ENCODE peak calls at places on chromosomes 7 and 10, in seven cellular contexts. Z is cardiac muscle cell, Y is A549, X is AG09309, G is bronchial epithelial cell, J is H1, F is upper lobe of right lung. I is an unnamed sample.

GRCh38 chr7:103121641-103122040 is 27.3 kb downstream of the NAPEPLD start:
- DNase-seq in Z (no peak), Y (no peak), G (no peak), J (no peak), F (no peak), X (no peak), I (no peak)

GRCh38 chr7:106367018-106367420 is 82.2 kb upstream of the NAMPT start:
- DNase-seq in X (no peak), Y (no peak), J (no peak), F (no peak), Z (peak), G (peak), I (no peak)

GRCh38 chr10:21364196-21365114 is 161.0 kb downstream of the SKIDA1 start:
- DNase-seq in X (peak), F (no peak), Z (peak), G (peak), Y (peak), J (peak), I (peak)

GRCh38 chr7:127822822-127823508 is 171.0 kb downstream of the SND1 start:
- DNase-seq in Z (no peak), G (peak), J (no peak), Y (no peak), F (no peak), X (no peak), I (no peak)

GRCh38 chr10:64463406-64463805 is 942.2 kb downstream of the REEP3 start:
- DNase-seq in J (no peak), F (no peak), X (no peak), Y (no peak), G (peak), Z (no peak), I (no peak)

GRCh38 chr7:975702-976473 is 539 bp upstream of the COX19 start:
- DNase-seq in Z (no peak), X (no peak), G (no peak), F (peak), J (no peak), Y (no peak), I (no peak)

GRCh38 chr7:134834689-134835462 is 55.4 kb downstream of the CALD1 start:
- DNase-seq in F (no peak), X (no peak), Y (peak), G (no peak), J (no peak), Z (peak), I (peak)

GRCh38 chr10:110363572-110364411 is 59.1 kb upstream of the SMNDC1 start:
- DNase-seq in F (no peak), Z (no peak), Y (no peak), X (no peak), G (no peak), J (no peak), I (no peak)

GRCh38 chr10:4780782-4781181 is 45.2 kb upstream of the AKR1E2 start:
- DNase-seq in Z (peak), J (no peak), Y (no peak), F (no peak), X (no peak), G (peak), I (peak)

GRCh38 chr10:112980908-112981307 is 30.9 kb downstream of the TCF7L2 start:
- DNase-seq in Y (no peak), J (no peak), X (no peak), G (no peak), Z (no peak), F (no peak), I (no peak)

GRCh38 chr7:75696263-75697037 is 42.3 kb downstream of the HIP1 start:
- DNase-seq in X (no peak), Z (no peak), Y (no peak), J (no peak), F (peak), G (no peak), I (no peak)

GRCh38 chr10:99630439-99630838 is 10.2 kb upstream of the SLC25A28 start:
- DNase-seq in G (peak), Z (peak), F (no peak), J (no peak), Y (peak), X (peak), I (no peak)

GRCh38 chr7:154504938-154505337 is 452.7 kb downstream of the DPP6 start:
- DNase-seq in Z (no peak), X (no peak), Y (no peak), J (no peak), G (no peak), F (no peak), I (no peak)

GRCh38 chr7:136179154-136179553 is 202.0 kb upstream of the MTPN start:
- DNase-seq in Z (no peak), G (no peak), X (no peak), F (no peak), Y (no peak), J (no peak), I (no peak)

GRCh38 chr10:24851595-24851994 is 100.8 kb downstream of the PRTFDC1 start:
- DNase-seq in F (no peak), Y (no peak), G (peak), X (no peak), J (no peak), Z (peak), I (no peak)

GRCh38 chr10:59557642-59558041 is 152.0 kb downstream of the SLC16A9 start:
- DNase-seq in X (no peak), G (no peak), F (no peak), J (no peak), Y (no peak), Z (peak), I (peak)

GRCh38 chr10:113530476-113530875 is 22.4 kb upstream of the HABP2 start:
- DNase-seq in Y (no peak), Z (no peak), F (no peak), J (no peak), X (no peak), G (no peak), I (no peak)

GRCh38 chr10:89392974-89393373 is 551 bp downstream of the IFIT1 start:
- DNase-seq in X (peak), J (no peak), F (no peak), Z (peak), Y (peak), G (peak), I (no peak)

GRCh38 chr7:117241088-117241487 is 81.8 kb downstream of the WNT2 start:
- DNase-seq in Z (no peak), F (no peak), G (no peak), X (no peak), Y (no peak), J (no peak), I (no peak)

GRCh38 chr10:126705951-126706565 is 35.6 kb upstream of the C10orf90 start:
- DNase-seq in J (no peak), Z (no peak), X (no peak), G (no peak), Y (no peak), F (no peak), I (no peak)

GRCh38 chr7:55104123-55104522 is 85.3 kb downstream of the EGFR start:
- DNase-seq in F (no peak), G (no peak), X (no peak), Y (no peak), Z (no peak), J (no peak), I (no peak)

GRCh38 chr7:55100172-55100961 is 81.5 kb downstream of the EGFR start:
- DNase-seq in Y (no peak), X (no peak), Z (no peak), G (no peak), F (peak), J (no peak), I (no peak)

GRCh38 chr7:55099086-55099831 is 80.4 kb downstream of the EGFR start:
- DNase-seq in F (no peak), J (no peak), X (no peak), Y (no peak), Z (peak), G (peak), I (peak)

GRCh38 chr7:55101359-55101758 is 82.5 kb downstream of the EGFR start:
- DNase-seq in G (peak), F (no peak), J (no peak), X (no peak), Y (no peak), Z (no peak), I (no peak)

GRCh38 chr7:55100962-55101327 is 82.1 kb downstream of the EGFR start:
- DNase-seq in Z (no peak), F (no peak), Y (no peak), X (no peak), J (no peak), G (peak), I (no peak)
- H3K4me3 ChIP-seq in Z (no peak), F (no peak), Y (no peak), X (no peak), J (no peak), G (no peak), I (no peak)

GRCh38 chr7:28362812-28363211 is 49.5 kb upstream of the CREB5 start:
- DNase-seq in G (peak), Z (no peak), X (no peak), J (no peak), Y (no peak), F (no peak), I (no peak)
- TF ChIP-seq CTCF in G (no peak), Z (peak), X (peak), J (no peak), Y (peak), F (peak), I (peak)

DNA sequence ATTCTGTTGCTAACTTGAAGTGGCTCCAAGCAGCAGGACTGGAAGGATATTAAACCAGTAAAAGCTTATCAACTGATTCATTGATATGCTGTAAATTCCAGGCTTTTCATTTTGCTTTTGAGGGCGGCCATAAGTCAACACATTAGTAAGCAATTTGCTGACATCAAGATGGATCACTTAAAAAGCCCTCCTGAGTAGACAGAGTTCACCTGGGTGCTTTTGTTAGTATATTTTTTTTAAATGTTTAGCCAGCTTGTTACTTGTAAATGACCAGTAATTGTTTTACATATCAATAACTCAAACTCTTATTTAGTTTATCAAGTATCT is 26.5 kb downstream of the RNF32 start:
- DNase-seq in G (no peak), Y (no peak), F (no peak), Z (no peak), X (no peak), J (no peak), I (no peak)
- H3K4me3 ChIP-seq in G (no peak), Y (no peak), F (no peak), Z (no peak), X (no peak), J (no peak), I (no peak)

DNA sequence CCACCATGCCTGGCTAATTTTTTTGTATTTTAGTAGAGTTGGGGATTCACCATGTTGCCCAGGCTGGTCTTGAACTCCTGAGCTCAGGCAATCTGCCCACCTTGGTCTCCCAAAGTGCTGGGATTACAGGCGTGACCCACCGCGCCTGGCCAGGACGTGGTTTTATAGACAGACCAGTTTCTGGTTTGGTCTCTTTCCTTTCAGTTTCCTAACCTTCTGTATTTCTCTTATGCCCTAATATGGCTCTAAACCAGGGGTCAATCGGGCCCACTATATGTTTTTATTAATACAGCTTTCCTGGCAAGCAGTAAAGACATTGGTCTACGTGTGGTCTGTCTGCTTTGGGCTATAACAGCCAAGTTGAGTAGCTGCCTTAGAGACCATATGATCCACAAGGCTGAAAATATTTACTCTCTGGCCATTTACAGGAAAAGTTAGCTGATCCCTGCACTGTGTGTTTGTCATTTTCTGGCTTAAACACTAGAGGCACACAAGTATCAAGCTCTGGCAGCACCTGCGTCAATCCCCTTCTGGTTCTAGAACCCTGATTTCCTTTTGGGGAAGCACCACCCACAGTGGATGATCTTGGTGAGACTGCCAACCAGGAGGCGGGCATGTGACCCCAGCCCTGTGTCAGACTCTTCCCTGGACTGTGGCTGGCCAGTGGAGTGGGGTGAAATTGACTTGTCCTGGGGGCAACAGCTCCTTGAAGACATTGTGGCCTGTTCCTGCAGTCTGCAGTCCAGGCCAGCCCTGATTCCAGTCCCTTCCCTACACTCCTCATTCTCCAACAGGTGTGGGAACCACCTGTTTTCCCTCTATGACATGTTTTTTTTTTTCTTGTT is 497.2 kb downstream of the PLXNA4 start:
- DNase-seq in Z (no peak), Y (no peak), J (no peak), F (no peak), G (no peak), X (no peak), I (no peak)
- TF ChIP-seq CTCF in Z (no peak), Y (no peak), J (no peak), F (no peak), G (no peak), X (no peak), I (no peak)

DNA sequence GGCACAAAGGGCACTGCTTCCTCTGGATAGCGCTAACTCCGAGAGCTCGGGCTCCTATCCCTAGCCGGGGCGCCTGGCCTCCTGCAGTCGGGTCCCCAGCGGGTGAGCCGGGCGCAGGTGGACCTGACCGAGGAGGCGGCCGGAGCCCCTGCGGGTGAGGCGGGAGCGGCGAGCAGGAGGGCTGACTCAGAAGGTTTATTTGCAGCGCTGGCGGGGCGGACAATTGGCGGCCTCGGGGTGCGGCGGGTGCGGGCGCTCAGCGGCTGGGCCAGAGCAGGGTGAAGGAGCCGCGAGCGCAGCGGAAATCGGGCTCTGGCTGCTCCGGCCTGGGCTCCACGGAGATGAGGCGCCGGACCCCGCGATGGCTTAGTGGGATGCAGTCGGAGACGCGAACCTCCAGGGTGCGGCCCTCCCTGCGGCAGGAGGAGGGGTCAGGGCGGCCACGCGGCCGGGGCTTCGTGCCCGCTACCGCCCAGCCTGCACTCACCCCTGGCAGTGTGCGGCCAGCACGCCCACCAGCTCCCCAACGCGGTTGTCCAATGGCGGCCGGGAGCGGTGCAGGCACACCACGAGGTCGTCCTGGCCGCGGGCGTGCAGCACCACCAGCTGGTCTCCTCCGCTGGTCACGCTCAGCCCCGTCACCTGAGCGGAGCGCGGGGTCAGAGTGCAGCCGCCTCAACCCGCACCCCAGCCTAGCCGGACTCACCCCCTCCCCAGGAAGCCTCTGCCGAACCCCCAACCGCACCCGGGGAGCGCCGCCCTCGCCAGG is 16.1 kb downstream of the MYO1G start:
- DNase-seq in F (peak), X (no peak), Y (no peak), Z (peak), J (no peak), G (peak), I (no peak)
- H3K4me3 ChIP-seq in F (peak), X (peak), Y (no peak), Z (peak), J (peak), G (peak), I (peak)

GRCh38 chr7:32588657-32589056 is 93.4 kb downstream of the AVL9 start:
- DNase-seq in G (peak), J (no peak), Y (peak), F (no peak), Z (peak), X (peak), I (peak)
- TF ChIP-seq CTCF in G (no peak), J (no peak), Y (no peak), F (no peak), Z (peak), X (no peak), I (peak)

GRCh38 chr7:12686894-12687212 is 580 bp upstream of the ARL4A start:
- DNase-seq in Z (no peak), J (no peak), F (no peak), G (no peak), X (no peak), Y (no peak), I (no peak)

GRCh38 chr7:12687213-12688171 is at the start of gene ARL4A:
- DNase-seq in X (peak), Z (peak), G (peak), J (peak), Y (peak), F (peak), I (peak)

GRCh38 chr7:12692479-12693259 is 5.2 kb downstream of the ARL4A start:
- DNase-seq in Y (no peak), X (no peak), F (no peak), Z (no peak), G (no peak), J (no peak), I (no peak)

GRCh38 chr7:12692035-12692434 is 4.6 kb downstream of the ARL4A start:
- DNase-seq in J (no peak), G (no peak), Y (no peak), Z (no peak), X (no peak), F (no peak), I (no peak)

GRCh38 chr7:12690041-12690878 is 2.8 kb downstream of the ARL4A start:
- DNase-seq in X (no peak), F (no peak), Y (no peak), J (no peak), Z (no peak), G (no peak), I (no peak)
- H3K4me3 ChIP-seq in X (no peak), F (peak), Y (peak), J (peak), Z (no peak), G (peak), I (peak)

GRCh38 chr10:14617850-14618249 is 156.8 kb downstream of the FAM107B start:
- DNase-seq in F (no peak), G (peak), Y (no peak), J (no peak), X (no peak), Z (peak), I (no peak)
- TF ChIP-seq CTCF in F (peak), G (peak), Y (no peak), J (no peak), X (peak), Z (peak), I (no peak)